ENCODE peak calls at places on chromosome 3, in seven cellular contexts. P is IMR-90, L is HCT116, W is fibroblast of lung, Q is kidney, U is GM12878, Z is GM23248. J is an unnamed sample.

GRCh38 chr3:117626577-117626976 is 917.0 kb downstream of the TUSC7 start:
- DNase-seq in L (no peak), Q (no peak), W (no peak), P (no peak), U (no peak), Z (no peak), J (no peak)

GRCh38 chr3:65052101-65052500 is 364.3 kb upstream of the ADAMTS9 start:
- DNase-seq in Q (no peak), P (no peak), Z (no peak), U (no peak), L (no peak), W (peak), J (no peak)

GRCh38 chr3:126347543-126348161 is 9.6 kb downstream of the KLF15 start:
- DNase-seq in Z (no peak), U (no peak), W (no peak), L (no peak), P (no peak), Q (peak), J (no peak)

GRCh38 chr3:170196833-170197232 is 15.3 kb upstream of the PHC3 start:
- DNase-seq in P (peak), L (peak), Q (no peak), W (peak), U (no peak), Z (peak), J (no peak)

GRCh38 chr3:32410367-32411246 is 19.0 kb downstream of the CMTM7 start:
- DNase-seq in Q (no peak), U (no peak), P (no peak), L (no peak), W (no peak), Z (no peak), J (no peak)

GRCh38 chr3:129732200-129732876 is 125.9 kb upstream of the PLXND1 start:
- DNase-seq in L (no peak), Z (peak), U (no peak), Q (no peak), W (peak), P (peak), J (no peak)

GRCh38 chr3:30188713-30189112 is 417.7 kb upstream of the TGFBR2 start:
- DNase-seq in W (peak), Z (peak), L (no peak), U (no peak), P (peak), Q (no peak), J (no peak)

GRCh38 chr3:182723596-182723995 is 69.7 kb upstream of the ATP11B start:
- DNase-seq in W (no peak), L (no peak), Q (no peak), P (no peak), Z (no peak), U (no peak), J (no peak)

GRCh38 chr3:37660782-37661181 is 200.9 kb upstream of the CTDSPL start:
- DNase-seq in P (no peak), W (no peak), U (no peak), L (no peak), Z (no peak), Q (no peak), J (no peak)

GRCh38 chr3:25536668-25537331 is 108.7 kb downstream of the RARB start:
- DNase-seq in Q (no peak), L (no peak), W (no peak), Z (no peak), P (no peak), U (no peak), J (no peak)

GRCh38 chr3:132730891-132731580 is 8.8 kb upstream of the NPHP3 start:
- DNase-seq in Q (no peak), Z (peak), L (no peak), P (peak), U (no peak), W (peak), J (no peak)

GRCh38 chr3:29171583-29171990 is 109.3 kb upstream of the RBMS3 start:
- DNase-seq in Q (no peak), Z (no peak), U (no peak), P (peak), W (no peak), L (no peak), J (no peak)

GRCh38 chr3:128107809-128108208 is 15.8 kb downstream of the RUVBL1 start:
- DNase-seq in Q (no peak), Z (no peak), P (peak), L (no peak), W (peak), U (no peak), J (no peak)

GRCh38 chr3:165641569-165642310 is 195.5 kb downstream of the BCHE start:
- DNase-seq in L (no peak), U (no peak), W (no peak), P (no peak), Z (no peak), Q (no peak), J (no peak)

GRCh38 chr3:96748139-96748538 is 66.3 kb upstream of the EPHA6 start:
- DNase-seq in L (no peak), P (no peak), Z (no peak), W (no peak), Q (no peak), U (no peak), J (no peak)

GRCh38 chr3:45435961-45436360 is 47.6 kb downstream of the LARS2 start:
- DNase-seq in Z (no peak), W (no peak), L (no peak), P (no peak), Q (no peak), U (no peak), J (no peak)

GRCh38 chr3:108119398-108120109 is 28.7 kb upstream of the CD47 start:
- DNase-seq in P (no peak), Q (no peak), W (no peak), L (no peak), U (no peak), Z (no peak), J (no peak)

GRCh38 chr3:58793052-58793451 is 126.5 kb upstream of the FAM3D start:
- DNase-seq in L (no peak), Q (no peak), U (no peak), P (no peak), Z (peak), W (peak), J (no peak)

GRCh38 chr3:38369186-38369585 is 22.6 kb downstream of the XYLB start:
- DNase-seq in U (no peak), Z (no peak), Q (no peak), W (no peak), P (no peak), L (no peak), J (no peak)

DNA sequence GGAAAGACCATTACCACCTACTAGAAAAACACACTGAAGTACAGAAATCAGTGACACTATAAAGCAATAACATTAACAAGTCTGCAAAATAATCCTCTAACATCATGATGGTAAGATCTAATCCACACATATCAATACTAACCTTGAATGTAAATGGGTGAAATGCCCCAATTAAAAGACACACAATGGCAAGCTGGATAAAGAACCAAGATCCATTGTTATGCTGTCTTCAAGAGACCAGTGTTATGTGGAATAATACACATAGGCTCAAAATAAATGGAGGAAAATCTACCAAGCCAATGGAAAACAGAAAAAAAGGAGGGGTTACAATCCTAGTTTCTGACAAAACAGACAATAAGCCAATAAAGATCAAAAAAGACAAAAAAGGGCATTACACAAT is 13.5 kb downstream of the OR5K3 start:
- DNase-seq in P (no peak), W (no peak), Z (no peak), Q (no peak), L (no peak), U (no peak), J (no peak)
- H3K9ac ChIP-seq in P (no peak), W (no peak), Z (no peak), Q (no peak), L (no peak), U (no peak), J (no peak)

DNA sequence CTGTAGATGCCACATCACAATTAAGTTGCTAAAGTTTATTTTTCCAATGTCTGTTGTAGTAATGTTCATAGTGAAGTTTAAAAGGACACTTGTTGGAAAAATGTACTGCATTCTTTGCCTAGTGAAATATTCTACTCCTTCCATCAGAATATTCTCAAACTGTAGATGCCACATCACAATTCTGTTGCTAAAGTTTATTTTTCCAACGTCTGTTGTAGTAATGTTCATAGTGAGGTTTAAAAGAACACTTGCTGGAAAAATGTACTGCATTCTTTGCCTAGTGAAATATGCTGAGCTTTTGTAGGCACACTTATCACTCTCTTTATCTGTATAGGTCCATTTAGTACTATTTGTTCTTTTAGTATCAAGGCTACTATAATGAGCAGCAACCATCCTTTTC is 836.1 kb downstream of the NAALADL2 start:
- DNase-seq in W (peak), U (no peak), Q (no peak), P (peak), L (no peak), Z (no peak), J (no peak)
- H3K9ac ChIP-seq in W (no peak), U (no peak), Q (no peak), P (no peak), L (no peak), Z (no peak), J (no peak)

DNA sequence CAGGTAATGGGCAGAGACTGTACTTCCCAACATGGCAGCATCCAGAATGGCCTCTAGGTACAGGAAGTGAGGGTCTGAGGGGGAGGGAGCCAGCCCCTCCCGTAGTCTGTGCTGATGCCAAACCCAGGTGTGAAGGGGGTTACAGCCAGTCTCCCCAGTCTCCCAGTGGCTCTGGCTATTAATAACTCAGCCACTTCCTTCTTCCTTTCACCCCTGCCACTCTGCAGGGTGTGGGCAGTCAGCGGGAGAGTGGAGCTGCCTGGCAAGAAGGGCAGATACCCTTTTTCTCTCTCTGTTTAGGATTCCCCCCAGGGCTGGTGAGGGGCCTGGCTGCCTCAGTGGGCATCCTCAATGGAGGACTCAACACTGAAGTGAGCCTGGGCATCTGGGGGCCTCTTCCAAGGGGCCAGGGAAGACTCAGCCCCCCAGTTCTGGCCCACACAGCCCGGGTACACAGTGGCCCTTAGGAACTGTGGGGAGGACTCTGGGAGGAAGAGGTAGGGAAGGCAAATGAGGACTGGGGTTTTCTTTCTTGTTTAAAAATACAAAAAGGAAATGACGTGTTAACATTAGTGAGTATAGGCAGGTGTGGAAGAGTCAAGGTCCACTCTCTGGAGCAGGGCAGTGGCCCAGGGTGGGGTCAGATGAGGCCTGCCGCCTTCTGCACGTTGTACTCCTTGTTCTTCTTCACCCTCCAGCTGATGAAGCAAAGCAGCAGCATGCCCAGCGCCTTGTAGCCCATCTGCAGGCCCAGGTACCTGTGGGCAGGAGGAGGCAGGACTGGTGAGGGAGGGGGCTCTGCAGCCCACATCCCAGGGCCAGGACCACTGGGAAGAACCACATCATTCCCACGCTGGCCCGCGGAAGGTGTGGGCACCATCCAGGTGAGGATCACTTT is 38.6 kb upstream of the RAB6B start:
- DNase-seq in Z (no peak), L (no peak), P (no peak), W (no peak), U (no peak), Q (no peak), J (no peak)
- H3K9ac ChIP-seq in Z (no peak), L (no peak), P (no peak), W (no peak), U (no peak), Q (no peak), J (no peak)

GRCh38 chr3:99568936-99569335 is 69.5 kb upstream of the COL8A1 start:
- DNase-seq in W (no peak), Q (no peak), P (no peak), U (no peak), Z (no peak), L (no peak), J (no peak)
- H3K9ac ChIP-seq in W (no peak), Q (no peak), P (no peak), U (no peak), Z (no peak), L (no peak), J (no peak)

DNA sequence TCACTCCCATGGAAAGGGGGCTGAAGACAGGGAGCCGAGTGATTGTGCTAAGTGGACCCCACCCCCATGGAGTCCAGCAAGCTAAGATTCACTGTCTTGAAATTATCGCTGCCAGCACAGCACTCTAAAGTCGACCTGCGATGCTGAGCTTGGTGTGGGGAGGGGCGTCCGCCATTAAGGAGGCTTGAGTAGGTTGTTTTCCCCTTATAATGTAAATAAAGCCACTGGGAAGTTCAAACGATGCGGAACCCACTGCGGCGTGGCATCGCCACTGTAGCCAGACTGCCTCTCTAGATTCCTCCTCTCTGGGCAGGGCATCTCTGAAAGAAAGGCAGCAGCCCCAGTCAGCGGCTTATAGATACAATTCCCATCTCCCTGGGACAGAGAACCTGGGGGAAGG is 10.9 kb upstream of the SRGAP3 start:
- DNase-seq in Q (no peak), L (no peak), U (no peak), W (no peak), P (no peak), Z (no peak), J (no peak)
- H3K9ac ChIP-seq in Q (no peak), L (no peak), U (no peak), W (no peak), P (no peak), Z (no peak), J (no peak)

J was measured in NT2/D1.